ENCODE peak calls at places on chromosomes 13 and 19, in nine cellular contexts. One of them, this sample, is unnamed.

GRCh38 chr19:1252818-1253513 is 4.6 kb downstream of the MIDN start:
- DNase-seq in psoas muscle: peak; percentile 91
- DNase-seq in pancreas: peak; percentile 94
- DNase-seq in PC-9: peak; percentile 88
- DNase-seq in body of pancreas: peak; percentile 86
- DNase-seq in tibial nerve: peak; percentile 88
- DNase-seq in effector memory CD4-positive, alpha-beta T cell: peak; percentile 73
- DNase-seq in HCT116: no peak
- DNase-seq in PC-3: peak; percentile 79
- DNase-seq in this sample: peak; percentile 93

GRCh38 chr19:21749090-21749489 is 18.3 kb downstream of the ZNF100 start:
- DNase-seq in body of pancreas: no peak
- DNase-seq in PC-9: no peak
- DNase-seq in PC-3: no peak
- DNase-seq in tibial nerve: no peak
- DNase-seq in psoas muscle: no peak
- DNase-seq in HCT116: no peak
- DNase-seq in effector memory CD4-positive, alpha-beta T cell: no peak
- DNase-seq in pancreas: no peak
- DNase-seq in this sample: no peak

GRCh38 chr19:16825312-16826168 is 3.7 kb upstream of the SIN3B start:
- DNase-seq in effector memory CD4-positive, alpha-beta T cell: no peak
- DNase-seq in body of pancreas: peak; percentile 39
- DNase-seq in PC-9: peak; percentile 55
- DNase-seq in PC-3: no peak
- DNase-seq in pancreas: peak; percentile 47
- DNase-seq in psoas muscle: peak; percentile 59
- DNase-seq in tibial nerve: peak; percentile 28
- DNase-seq in HCT116: no peak
- DNase-seq in this sample: peak; percentile 38

GRCh38 chr19:12806242-12807131 is at the start of gene RNASEH2A:
- DNase-seq in PC-9: peak; percentile 85
- DNase-seq in body of pancreas: peak; percentile 89
- DNase-seq in psoas muscle: peak; percentile 91
- DNase-seq in pancreas: peak; percentile 86
- DNase-seq in effector memory CD4-positive, alpha-beta T cell: peak; percentile 68
- DNase-seq in HCT116: peak; percentile 71
- DNase-seq in PC-3: peak; percentile 97
- DNase-seq in tibial nerve: peak; percentile 78
- DNase-seq in this sample: peak; percentile 89

GRCh38 chr19:29810504-29810871 is 1.3 kb upstream of the CCNE1 start:
- DNase-seq in PC-3: peak; percentile 63
- DNase-seq in PC-9: no peak
- DNase-seq in psoas muscle: no peak
- DNase-seq in HCT116: no peak
- DNase-seq in pancreas: no peak
- DNase-seq in tibial nerve: no peak
- DNase-seq in effector memory CD4-positive, alpha-beta T cell: no peak
- DNase-seq in body of pancreas: peak; percentile 17
- DNase-seq in this sample: no peak

GRCh38 chr19:7506385-7507328 is 9.2 kb upstream of the ZNF358 start:
- DNase-seq in body of pancreas: peak; percentile 90
- DNase-seq in tibial nerve: peak; percentile 38
- DNase-seq in PC-3: peak; percentile 99
- DNase-seq in pancreas: peak; percentile 93
- DNase-seq in PC-9: peak; percentile 98
- DNase-seq in effector memory CD4-positive, alpha-beta T cell: no peak
- DNase-seq in psoas muscle: peak; percentile 85
- DNase-seq in HCT116: peak; percentile 99
- DNase-seq in this sample: no peak

GRCh38 chr13:97317933-97318332 is 95.8 kb downstream of the MBNL2 start:
- DNase-seq in PC-9: no peak
- DNase-seq in HCT116: no peak
- DNase-seq in body of pancreas: no peak
- DNase-seq in psoas muscle: no peak
- DNase-seq in tibial nerve: no peak
- DNase-seq in pancreas: no peak
- DNase-seq in effector memory CD4-positive, alpha-beta T cell: no peak
- DNase-seq in PC-3: no peak
- DNase-seq in this sample: no peak

GRCh38 chr13:29937836-29938235 is 87.4 kb upstream of the UBL3 start:
- DNase-seq in effector memory CD4-positive, alpha-beta T cell: no peak
- DNase-seq in HCT116: no peak
- DNase-seq in pancreas: no peak
- DNase-seq in body of pancreas: no peak
- DNase-seq in PC-3: no peak
- DNase-seq in PC-9: no peak
- DNase-seq in tibial nerve: no peak
- DNase-seq in psoas muscle: no peak
- DNase-seq in this sample: no peak

GRCh38 chr19:17406039-17406886 is 833 bp upstream of the BST2 start:
- DNase-seq in HCT116: no peak
- DNase-seq in tibial nerve: no peak
- DNase-seq in PC-3: no peak
- DNase-seq in pancreas: no peak
- DNase-seq in effector memory CD4-positive, alpha-beta T cell: no peak
- DNase-seq in body of pancreas: no peak
- DNase-seq in PC-9: no peak
- DNase-seq in psoas muscle: no peak
- DNase-seq in this sample: no peak

GRCh38 chr13:98657506-98658085 is 80.7 kb upstream of the STK24 start:
- DNase-seq in tibial nerve: no peak
- DNase-seq in body of pancreas: no peak
- DNase-seq in HCT116: no peak
- DNase-seq in psoas muscle: no peak
- DNase-seq in PC-3: no peak
- DNase-seq in PC-9: no peak
- DNase-seq in pancreas: no peak
- DNase-seq in effector memory CD4-positive, alpha-beta T cell: no peak
- DNase-seq in this sample: no peak

GRCh38 chr19:9847087-9847671 is 12.1 kb downstream of the PIN1 start:
- DNase-seq in PC-9: peak; percentile 41
- DNase-seq in body of pancreas: peak; percentile 31
- DNase-seq in effector memory CD4-positive, alpha-beta T cell: no peak
- DNase-seq in HCT116: peak; percentile 56
- DNase-seq in tibial nerve: no peak
- DNase-seq in pancreas: no peak
- DNase-seq in PC-3: peak; percentile 86
- DNase-seq in psoas muscle: peak; percentile 71
- DNase-seq in this sample: peak; percentile 69

GRCh38 chr19:49546825-49547565 is 19.2 kb downstream of the RCN3 start:
- DNase-seq in body of pancreas: peak; percentile 79
- DNase-seq in psoas muscle: no peak
- DNase-seq in pancreas: peak; percentile 70
- DNase-seq in HCT116: peak; percentile 85
- DNase-seq in effector memory CD4-positive, alpha-beta T cell: peak; percentile 35
- DNase-seq in PC-3: peak; percentile 99
- DNase-seq in tibial nerve: peak; percentile 52
- DNase-seq in PC-9: peak; percentile 67
- DNase-seq in this sample: peak; percentile 23

GRCh38 chr13:99178636-99179035 is 22.0 kb upstream of the UBAC2 start:
- DNase-seq in effector memory CD4-positive, alpha-beta T cell: no peak
- DNase-seq in HCT116: no peak
- DNase-seq in body of pancreas: no peak
- DNase-seq in psoas muscle: no peak
- DNase-seq in PC-3: no peak
- DNase-seq in pancreas: no peak
- DNase-seq in tibial nerve: no peak
- DNase-seq in PC-9: no peak
- DNase-seq in this sample: no peak

GRCh38 chr19:6455924-6456323 is 3.7 kb downstream of the SLC25A23 start:
- DNase-seq in tibial nerve: no peak
- DNase-seq in psoas muscle: no peak
- DNase-seq in PC-9: no peak
- DNase-seq in HCT116: no peak
- DNase-seq in pancreas: no peak
- DNase-seq in effector memory CD4-positive, alpha-beta T cell: no peak
- DNase-seq in body of pancreas: no peak
- DNase-seq in PC-3: no peak
- DNase-seq in this sample: no peak

GRCh38 chr19:6457958-6458694 is 1.5 kb downstream of the SLC25A23 start:
- DNase-seq in body of pancreas: no peak
- DNase-seq in PC-3: no peak
- DNase-seq in HCT116: no peak
- DNase-seq in effector memory CD4-positive, alpha-beta T cell: no peak
- DNase-seq in PC-9: no peak
- DNase-seq in psoas muscle: no peak
- DNase-seq in pancreas: no peak
- DNase-seq in tibial nerve: no peak
- DNase-seq in this sample: no peak

GRCh38 chr19:6460099-6460884 is 700 bp upstream of the SLC25A23 start:
- DNase-seq in tibial nerve: peak; percentile 92
- DNase-seq in PC-9: peak; percentile 94
- DNase-seq in pancreas: peak; percentile 97
- DNase-seq in body of pancreas: peak; percentile 96
- DNase-seq in effector memory CD4-positive, alpha-beta T cell: peak; percentile 87
- DNase-seq in PC-3: peak; percentile 99
- DNase-seq in psoas muscle: peak; percentile 99
- DNase-seq in HCT116: peak; percentile 97
- DNase-seq in this sample: peak; percentile 96

GRCh38 chr19:6459356-6460098 is at the start of gene SLC25A23:
- DNase-seq in tibial nerve: peak; percentile 32
- DNase-seq in PC-9: peak; percentile 77
- DNase-seq in pancreas: peak; percentile 74
- DNase-seq in effector memory CD4-positive, alpha-beta T cell: no peak
- DNase-seq in PC-3: peak; percentile 80
- DNase-seq in body of pancreas: peak; percentile 75
- DNase-seq in HCT116: peak; percentile 61
- DNase-seq in psoas muscle: peak; percentile 68
- DNase-seq in this sample: peak; percentile 77

DNA sequence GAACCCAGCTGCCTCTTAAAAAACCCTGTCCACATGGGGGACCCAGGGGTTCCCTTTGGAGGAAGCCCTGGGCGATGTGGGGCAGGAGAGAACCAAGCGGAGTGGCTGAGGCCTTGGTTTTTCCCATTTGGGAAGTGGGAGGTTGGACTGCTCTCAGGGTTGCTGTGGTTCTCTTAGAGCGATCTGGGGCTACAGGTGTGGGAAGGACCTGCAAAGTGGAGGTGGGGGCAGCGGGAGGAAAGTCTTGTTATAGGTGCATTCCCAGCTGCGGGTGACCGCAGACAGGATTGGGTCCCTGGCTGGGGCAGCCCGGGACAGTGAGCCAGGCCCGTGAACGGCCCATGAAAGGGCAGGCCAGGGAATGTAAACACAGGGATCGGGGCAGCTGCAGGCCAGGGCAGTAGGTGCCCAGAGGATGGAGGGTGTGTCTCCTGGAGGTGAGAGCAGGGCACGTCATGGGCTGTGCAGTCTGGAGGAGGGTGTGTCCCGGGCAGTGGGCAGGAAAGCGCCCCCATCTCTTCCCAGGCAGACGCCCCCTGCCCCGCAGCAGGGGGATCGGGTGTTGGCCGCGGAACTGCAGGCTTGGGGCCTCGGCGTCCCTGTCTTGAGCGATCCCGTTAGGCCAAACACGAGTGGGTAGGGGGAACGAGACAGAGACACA is 767 bp downstream of the SLC25A23 start:
- DNase-seq in HCT116: no peak
- DNase-seq in PC-9: no peak
- DNase-seq in effector memory CD4-positive, alpha-beta T cell: no peak
- DNase-seq in PC-3: peak; percentile 14
- DNase-seq in pancreas: no peak
- DNase-seq in psoas muscle: no peak
- DNase-seq in body of pancreas: peak; percentile 35
- DNase-seq in tibial nerve: no peak
- DNase-seq in this sample: no peak
- H3K27ac ChIP-seq in HCT116: peak overlapping the region; percentile 62
- H3K27ac ChIP-seq in PC-9: no peak overlapping the region
- H3K27ac ChIP-seq in effector memory CD4-positive, alpha-beta T cell: peak overlapping the region; percentile 13
- H3K27ac ChIP-seq in PC-3: no peak overlapping the region
- H3K27ac ChIP-seq in pancreas: peak overlapping the region; percentile 77
- H3K27ac ChIP-seq in psoas muscle: peak overlapping the region; percentile 72
- H3K27ac ChIP-seq in body of pancreas: peak overlapping the region; percentile 95
- H3K27ac ChIP-seq in tibial nerve: peak overlapping the region; percentile 31
- H3K27ac ChIP-seq in this sample: peak overlapping the region; percentile 82

GRCh38 chr19:14559916-14560775 is 11.7 kb downstream of the NDUFB7 start:
- DNase-seq in PC-9: no peak
- DNase-seq in HCT116: no peak
- DNase-seq in tibial nerve: no peak
- DNase-seq in body of pancreas: no peak
- DNase-seq in effector memory CD4-positive, alpha-beta T cell: no peak
- DNase-seq in PC-3: no peak
- DNase-seq in psoas muscle: peak; percentile 68
- DNase-seq in pancreas: no peak
- DNase-seq in this sample: no peak
- H3K27ac ChIP-seq in PC-9: no peak overlapping the region
- H3K27ac ChIP-seq in HCT116: peak overlapping the region; percentile 14
- H3K27ac ChIP-seq in tibial nerve: peak overlapping the region; percentile 91
- H3K27ac ChIP-seq in body of pancreas: no peak overlapping the region
- H3K27ac ChIP-seq in effector memory CD4-positive, alpha-beta T cell: no peak overlapping the region
- H3K27ac ChIP-seq in PC-3: no peak overlapping the region
- H3K27ac ChIP-seq in psoas muscle: peak overlapping the region; percentile 96
- H3K27ac ChIP-seq in pancreas: no peak overlapping the region
- H3K27ac ChIP-seq in this sample: peak overlapping the region; percentile 83

DNA sequence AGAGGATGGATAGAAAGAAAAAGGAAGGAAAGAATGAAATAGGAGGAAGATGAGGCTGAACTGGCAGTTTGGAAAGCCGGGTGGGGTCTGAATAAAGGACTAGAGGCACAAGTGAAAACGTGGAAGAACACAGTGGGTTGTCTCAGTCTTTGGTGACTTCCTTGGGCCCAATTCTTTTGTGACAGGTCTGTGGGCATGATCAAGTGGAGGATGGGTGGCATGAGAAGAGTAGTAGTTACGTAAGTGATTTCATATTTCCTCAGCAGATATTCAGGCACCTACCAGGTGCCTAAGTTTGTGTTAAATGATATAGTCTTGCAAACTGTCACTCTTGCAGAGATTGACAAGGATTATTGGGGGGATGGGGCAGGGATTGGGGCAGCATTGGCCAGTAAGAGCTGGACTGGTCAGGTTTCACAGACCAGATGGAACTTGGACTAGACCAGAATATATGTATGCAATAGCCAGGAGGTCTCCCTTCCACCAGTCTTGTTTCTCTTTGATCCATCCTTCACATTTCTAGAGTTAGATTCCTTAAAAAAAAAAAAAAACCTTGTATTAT is 2.7 kb downstream of the TPP2 start:
- DNase-seq in PC-9: no peak
- DNase-seq in body of pancreas: no peak
- DNase-seq in pancreas: no peak
- DNase-seq in tibial nerve: no peak
- DNase-seq in HCT116: no peak
- DNase-seq in effector memory CD4-positive, alpha-beta T cell: no peak
- DNase-seq in PC-3: no peak
- DNase-seq in psoas muscle: no peak
- DNase-seq in this sample: no peak
- H3K27ac ChIP-seq in PC-9: no peak overlapping the region
- H3K27ac ChIP-seq in body of pancreas: no peak overlapping the region
- H3K27ac ChIP-seq in pancreas: no peak overlapping the region
- H3K27ac ChIP-seq in tibial nerve: no peak overlapping the region
- H3K27ac ChIP-seq in HCT116: no peak overlapping the region
- H3K27ac ChIP-seq in effector memory CD4-positive, alpha-beta T cell: no peak overlapping the region
- H3K27ac ChIP-seq in PC-3: no peak overlapping the region
- H3K27ac ChIP-seq in psoas muscle: no peak overlapping the region
- H3K27ac ChIP-seq in this sample: no peak overlapping the region

DNA sequence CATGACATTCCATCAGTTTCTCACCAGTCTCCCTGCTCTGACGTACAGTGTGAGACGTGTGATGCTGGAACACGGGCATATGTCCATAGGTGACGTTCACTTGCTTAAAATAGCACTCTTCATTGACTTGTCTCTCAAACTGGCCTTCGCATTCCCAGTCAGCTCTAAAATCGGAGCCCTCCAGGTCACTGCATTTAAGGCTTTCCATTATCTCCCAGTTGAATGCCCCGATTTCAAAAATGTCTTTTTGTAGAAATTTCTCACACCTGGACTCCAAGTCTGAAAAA is 31.1 kb downstream of the ZNF565 start:
- DNase-seq in HCT116: no peak
- DNase-seq in PC-3: no peak
- DNase-seq in tibial nerve: no peak
- DNase-seq in body of pancreas: no peak
- DNase-seq in effector memory CD4-positive, alpha-beta T cell: no peak
- DNase-seq in pancreas: no peak
- DNase-seq in psoas muscle: no peak
- DNase-seq in PC-9: no peak
- DNase-seq in this sample: no peak
- H3K27ac ChIP-seq in HCT116: peak overlapping the region; percentile 58
- H3K27ac ChIP-seq in PC-3: no peak overlapping the region
- H3K27ac ChIP-seq in tibial nerve: no peak overlapping the region
- H3K27ac ChIP-seq in body of pancreas: no peak overlapping the region
- H3K27ac ChIP-seq in effector memory CD4-positive, alpha-beta T cell: no peak overlapping the region
- H3K27ac ChIP-seq in pancreas: no peak overlapping the region
- H3K27ac ChIP-seq in psoas muscle: peak overlapping the region; percentile 77
- H3K27ac ChIP-seq in PC-9: no peak overlapping the region
- H3K27ac ChIP-seq in this sample: no peak overlapping the region